ENCODE peak calls at places on chromosomes 13 and 19, in ten cellular contexts. G, F, L, Z, R, D, I, J, S and P are unnamed samples.

GRCh38 chr19:49056101-49056901 is 1.2 kb downstream of the CGB7 start:
- DNase-seq in Z (no peak), L (peak; percentile 77), G (peak; percentile 70), J (peak; percentile 65), F (peak; percentile 65), D (peak; percentile 92), S (peak; percentile 52), I (peak; percentile 51), R (no peak), P (peak; percentile 53)

GRCh38 chr13:28574617-28575142 is 79.8 kb upstream of the FLT1 start:
- DNase-seq in D (peak; percentile 48), F (peak; percentile 46), J (no peak), Z (peak; percentile 98), L (peak; percentile 37), S (no peak), R (no peak), G (no peak), I (no peak), P (no peak)

GRCh38 chr19:16626796-16627193 is 1.2 kb downstream of the MED26 start:
- DNase-seq in I (no peak), J (no peak), S (no peak), G (no peak), F (no peak), R (no peak), Z (no peak), D (no peak), L (no peak), P (no peak)

GRCh38 chr13:110466261-110466660 is 95.3 kb downstream of the RAB20 start:
- DNase-seq in R (no peak), G (peak; percentile 11), S (no peak), D (no peak), Z (no peak), I (no peak), L (no peak), J (no peak), F (no peak), P (no peak)

GRCh38 chr19:45087531-45087930 is 5.4 kb upstream of the PPP1R37 start:
- DNase-seq in R (no peak), Z (no peak), F (no peak), G (no peak), D (no peak), I (no peak), J (no peak), S (no peak), L (no peak), P (no peak)

GRCh38 chr13:94800423-94800822 is 88.1 kb upstream of the SOX21 start:
- DNase-seq in F (no peak), I (no peak), Z (peak; percentile 3), G (no peak), S (no peak), J (no peak), L (no peak), R (no peak), D (no peak), P (no peak)

GRCh38 chr13:95382906-95383305 is 81.7 kb upstream of the ABCC4 start:
- DNase-seq in L (no peak), R (no peak), J (no peak), Z (no peak), F (no peak), G (no peak), S (no peak), I (no peak), D (no peak), P (no peak)

GRCh38 chr19:35154535-35155406 is at the start of gene FXYD5:
- DNase-seq in Z (peak; percentile 49), F (peak; percentile 77), J (peak; percentile 43), I (no peak), G (peak; percentile 84), R (no peak), D (peak; percentile 96), L (peak; percentile 74), S (peak; percentile 76), P (no peak)

GRCh38 chr13:104949840-104950805 is 1585.3 kb downstream of the EFNB2 start:
- DNase-seq in L (no peak), Z (no peak), I (no peak), J (no peak), G (no peak), S (no peak), D (no peak), F (no peak), R (no peak), P (no peak)

GRCh38 chr13:66225071-66225470 is 1005.1 kb downstream of the PCDH9 start:
- DNase-seq in G (no peak), Z (no peak), F (no peak), S (no peak), R (no peak), J (no peak), L (no peak), I (no peak), D (no peak), P (no peak)

GRCh38 chr19:342801-343421 is 1.7 kb downstream of the MIER2 start:
- DNase-seq in D (no peak), S (peak; percentile 73), Z (peak; percentile 77), F (peak; percentile 59), I (no peak), G (peak; percentile 78), J (peak; percentile 44), L (no peak), R (no peak), P (no peak)

GRCh38 chr19:39941615-39942507 is 7.4 kb upstream of the FCGBP start:
- DNase-seq in F (peak; percentile 55), R (no peak), Z (no peak), J (no peak), I (no peak), S (peak; percentile 14), G (no peak), D (no peak), L (no peak), P (no peak)

GRCh38 chr13:94224670-94225069 is 254.8 kb downstream of the DCT start:
- DNase-seq in Z (no peak), D (no peak), F (no peak), G (no peak), I (no peak), R (no peak), S (no peak), L (no peak), J (no peak), P (no peak)

GRCh38 chr19:30359936-30360335 is 12.2 kb upstream of the ZNF536 start:
- DNase-seq in D (no peak), S (no peak), G (no peak), Z (no peak), J (no peak), L (no peak), R (no peak), I (no peak), F (no peak), P (no peak)

GRCh38 chr13:43195551-43195950 is 172.2 kb downstream of the DNAJC15 start:
- DNase-seq in J (no peak), I (no peak), D (no peak), Z (no peak), L (no peak), G (no peak), R (no peak), F (no peak), S (no peak), P (no peak)
- TF ChIP-seq CTCF in J (no peak), I (no peak), D (no peak), Z (no peak), L (no peak), G (no peak), R (no peak), F (no peak), S (no peak), P (no peak)

DNA sequence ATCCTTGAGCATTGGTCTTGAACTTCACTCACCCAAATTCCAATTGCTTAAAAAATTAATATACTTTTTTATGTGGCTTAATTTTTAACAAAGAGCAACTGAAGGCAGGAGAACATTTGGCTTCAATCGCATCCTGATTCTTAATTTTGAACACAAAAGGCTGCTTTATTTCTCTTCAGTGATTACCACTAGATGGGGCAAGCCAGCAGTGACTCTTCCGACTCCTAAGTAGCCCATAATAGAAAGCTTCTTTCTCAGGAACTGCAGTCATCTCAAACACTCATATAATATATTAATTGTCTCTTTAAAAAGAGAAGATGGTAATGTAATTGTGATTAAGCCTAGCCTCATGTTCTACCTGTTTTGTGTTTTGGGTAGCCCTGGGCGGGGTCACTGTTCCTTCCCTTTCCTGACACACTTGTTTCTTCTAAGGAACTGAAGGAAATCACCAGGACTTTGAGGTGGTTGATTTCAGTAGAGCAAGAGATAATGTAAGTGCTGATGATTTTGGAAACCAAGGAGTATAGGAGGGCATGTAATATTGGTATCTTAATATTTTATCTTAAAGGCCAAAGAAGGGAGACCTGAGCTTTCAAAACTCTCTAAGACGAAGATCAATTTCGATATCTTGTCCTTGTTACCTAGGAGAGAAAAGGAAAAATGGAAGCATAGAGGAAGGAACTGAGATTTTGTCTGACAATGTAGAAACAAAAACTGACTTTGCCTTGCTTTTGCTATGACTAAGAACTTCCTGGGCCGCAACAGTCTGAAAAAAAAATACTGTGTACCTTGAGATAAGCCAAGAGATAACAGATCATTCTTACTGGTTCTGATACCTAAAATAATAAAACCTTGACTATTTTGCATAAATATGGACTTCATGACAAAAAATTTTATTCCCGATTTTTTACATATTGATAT is 73.1 kb downstream of the TNFSF13B start:
- DNase-seq in I (no peak), G (no peak), F (no peak), D (peak; percentile 4), S (no peak), L (no peak), R (no peak), Z (no peak), J (no peak), P (no peak)
- TF ChIP-seq CTCF in I (peak; percentile 63), G (peak; percentile 56), F (no peak), D (peak; percentile 57), S (peak; percentile 59), L (no peak), R (peak; percentile 60), Z (peak; percentile 49), J (no peak), P (peak; percentile 69)

GRCh38 chr19:15120135-15121026 is 13.2 kb downstream of the SYDE1 start:
- DNase-seq in L (no peak), I (no peak), S (no peak), F (no peak), R (no peak), D (no peak), Z (no peak), G (no peak), J (no peak), P (no peak)
- TF ChIP-seq CTCF in L (no peak), I (no peak), S (no peak), F (no peak), R (no peak), D (no peak), Z (no peak), G (no peak), J (no peak), P (no peak)

GRCh38 chr13:98972059-98972458 is 5.8 kb downstream of the DOCK9 start:
- DNase-seq in D (no peak), G (no peak), S (no peak), R (no peak), L (no peak), F (no peak), J (no peak), Z (no peak), I (no peak), P (no peak)
- TF ChIP-seq CTCF in D (no peak), G (no peak), S (no peak), R (no peak), L (no peak), F (no peak), J (no peak), Z (no peak), I (no peak), P (no peak)

GRCh38 chr19:11261902-11262839 is at the start of gene DOCK6:
- DNase-seq in R (no peak), L (peak; percentile 74), J (peak; percentile 71), G (no peak), Z (no peak), F (peak; percentile 69), S (peak; percentile 51), I (peak; percentile 24), D (no peak), P (peak; percentile 38)
- TF ChIP-seq CTCF in R (no peak), L (no peak), J (no peak), G (peak; percentile 41), Z (peak; percentile 47), F (peak; percentile 63), S (peak; percentile 34), I (peak; percentile 61), D (peak; percentile 42), P (peak; percentile 54)